ENCODE peak calls at places on chromosomes 5 and 9, in five cellular contexts. One of them, this sample, is unnamed.
A peak's percentile ranks its signal among the peaks of the same experiment; 100 is the strongest.

GRCh38 chr5:151475378-151475777 is 28.0 kb downstream of the SLC36A1 start:
- DNase-seq in Calu3: no peak
- DNase-seq in foreskin fibroblast: no peak
- DNase-seq in B cell: no peak
- DNase-seq in CD4-positive, alpha-beta T cell: no peak
- DNase-seq in this sample: no peak

GRCh38 chr5:1420211-1421195 is 24.7 kb downstream of the SLC6A3 start:
- DNase-seq in B cell: no peak
- DNase-seq in Calu3: no peak
- DNase-seq in CD4-positive, alpha-beta T cell: no peak
- DNase-seq in foreskin fibroblast: no peak
- DNase-seq in this sample: no peak

GRCh38 chr5:320524-321232 is 836 bp upstream of the AHRR start:
- DNase-seq in CD4-positive, alpha-beta T cell: no peak
- DNase-seq in Calu3: no peak
- DNase-seq in foreskin fibroblast: no peak
- DNase-seq in B cell: no peak
- DNase-seq in this sample: no peak

GRCh38 chr5:96595300-96596090 is 66.7 kb upstream of the CAST start:
- DNase-seq in CD4-positive, alpha-beta T cell: no peak
- DNase-seq in Calu3: peak; percentile 38
- DNase-seq in foreskin fibroblast: no peak
- DNase-seq in B cell: no peak
- DNase-seq in this sample: no peak

GRCh38 chr9:135479469-135480052 is at the start of gene PPP1R26:
- DNase-seq in B cell: peak; percentile 27
- DNase-seq in Calu3: peak; percentile 54
- DNase-seq in CD4-positive, alpha-beta T cell: no peak
- DNase-seq in foreskin fibroblast: no peak
- DNase-seq in this sample: no peak

GRCh38 chr5:10366310-10367297 is 13.1 kb downstream of the MARCHF6 start:
- DNase-seq in Calu3: peak; percentile 68
- DNase-seq in CD4-positive, alpha-beta T cell: no peak
- DNase-seq in foreskin fibroblast: peak; percentile 64
- DNase-seq in B cell: no peak
- DNase-seq in this sample: peak; percentile 63

GRCh38 chr5:72425995-72426394 is 81.2 kb downstream of the ZNF366 start:
- DNase-seq in B cell: no peak
- DNase-seq in Calu3: no peak
- DNase-seq in CD4-positive, alpha-beta T cell: no peak
- DNase-seq in foreskin fibroblast: no peak
- DNase-seq in this sample: no peak

GRCh38 chr9:128121466-128121810 is 6.1 kb downstream of the PTGES2 start:
- DNase-seq in Calu3: no peak
- DNase-seq in CD4-positive, alpha-beta T cell: no peak
- DNase-seq in B cell: no peak
- DNase-seq in foreskin fibroblast: no peak
- DNase-seq in this sample: no peak

GRCh38 chr5:141870871-141871270 is 7.3 kb downstream of the PCDH1 start:
- DNase-seq in CD4-positive, alpha-beta T cell: no peak
- DNase-seq in foreskin fibroblast: no peak
- DNase-seq in B cell: no peak
- DNase-seq in Calu3: peak; percentile 60
- DNase-seq in this sample: no peak

GRCh38 chr5:77318060-77318459 is 107.6 kb downstream of the PDE8B start:
- DNase-seq in B cell: no peak
- DNase-seq in Calu3: no peak
- DNase-seq in foreskin fibroblast: no peak
- DNase-seq in CD4-positive, alpha-beta T cell: no peak
- DNase-seq in this sample: no peak

GRCh38 chr5:32506809-32507208 is 62.3 kb upstream of the ZFR start:
- DNase-seq in CD4-positive, alpha-beta T cell: no peak
- DNase-seq in B cell: no peak
- DNase-seq in Calu3: no peak
- DNase-seq in foreskin fibroblast: peak; percentile 88
- DNase-seq in this sample: peak; percentile 88

DNA sequence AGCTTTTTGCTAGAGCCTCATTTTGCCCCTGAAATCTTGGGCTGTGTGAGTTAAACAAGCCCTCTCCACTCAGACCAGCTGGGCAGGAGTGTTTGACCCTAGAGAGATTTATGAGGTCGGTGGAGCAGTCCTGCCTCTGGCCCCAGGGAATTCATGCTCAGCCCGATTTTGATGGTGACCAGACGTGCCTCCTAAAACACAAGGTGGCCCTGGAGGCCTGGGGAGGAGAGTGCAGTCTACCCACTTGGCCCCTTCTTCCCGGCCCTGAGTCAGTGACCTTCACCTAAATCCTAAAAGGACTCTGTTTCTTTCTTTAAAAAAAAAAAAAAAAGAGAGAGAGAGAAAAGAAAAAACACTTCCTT is 86.6 kb upstream of the SAP30L start:
- DNase-seq in foreskin fibroblast: no peak
- DNase-seq in Calu3: no peak
- DNase-seq in B cell: no peak
- DNase-seq in CD4-positive, alpha-beta T cell: no peak
- DNase-seq in this sample: no peak
- TF ChIP-seq CTCF in foreskin fibroblast: no peak
- TF ChIP-seq CTCF in Calu3: no peak
- TF ChIP-seq CTCF in B cell: no peak
- TF ChIP-seq CTCF in CD4-positive, alpha-beta T cell: no peak
- TF ChIP-seq CTCF in this sample: no peak

GRCh38 chr9:108270041-108270440 is 585.7 kb downstream of the ACTL7B start:
- DNase-seq in Calu3: no peak
- DNase-seq in CD4-positive, alpha-beta T cell: no peak
- DNase-seq in foreskin fibroblast: no peak
- DNase-seq in B cell: no peak
- DNase-seq in this sample: peak; percentile 6

GRCh38 chr9:108271236-108271635 is 584.5 kb downstream of the ACTL7B start:
- DNase-seq in B cell: no peak
- DNase-seq in foreskin fibroblast: no peak
- DNase-seq in CD4-positive, alpha-beta T cell: no peak
- DNase-seq in Calu3: no peak
- DNase-seq in this sample: no peak

GRCh38 chr9:108273988-108274387 is 581.8 kb downstream of the ACTL7B start:
- DNase-seq in foreskin fibroblast: no peak
- DNase-seq in Calu3: no peak
- DNase-seq in B cell: no peak
- DNase-seq in CD4-positive, alpha-beta T cell: no peak
- DNase-seq in this sample: no peak

GRCh38 chr9:108271646-108272349 is 584.0 kb downstream of the ACTL7B start:
- DNase-seq in Calu3: peak; percentile 34
- DNase-seq in foreskin fibroblast: peak; percentile 70
- DNase-seq in B cell: no peak
- DNase-seq in CD4-positive, alpha-beta T cell: no peak
- DNase-seq in this sample: peak; percentile 52

DNA sequence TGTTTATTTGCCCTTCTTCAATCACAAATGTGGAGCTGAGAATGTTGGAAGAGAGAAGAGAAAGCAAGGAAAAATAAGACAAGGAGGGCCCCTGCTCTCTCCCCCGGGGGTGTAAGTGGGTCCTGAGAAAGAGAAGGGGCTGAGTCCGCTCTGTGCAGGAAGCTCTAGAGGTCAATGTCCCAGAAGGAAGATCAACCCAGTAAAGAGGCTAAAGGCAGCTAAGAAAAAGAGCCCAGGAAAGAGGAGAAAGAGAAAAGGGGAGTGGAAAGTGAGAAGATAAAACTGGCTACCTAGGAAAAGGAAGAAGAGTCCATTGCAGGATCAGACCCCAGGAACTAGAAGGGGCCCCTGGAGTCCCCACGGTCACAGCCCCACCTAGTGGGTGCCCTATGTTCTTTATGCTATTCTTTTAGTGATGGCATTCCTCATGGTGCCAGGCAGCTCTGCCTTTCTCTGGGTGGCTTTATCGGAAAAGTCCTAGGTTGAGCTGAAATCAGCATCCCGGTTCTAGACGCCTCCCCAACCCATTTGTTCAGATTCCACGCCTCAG is 583.4 kb downstream of the ACTL7B start:
- DNase-seq in B cell: no peak
- DNase-seq in CD4-positive, alpha-beta T cell: no peak
- DNase-seq in Calu3: peak; percentile 66
- DNase-seq in foreskin fibroblast: peak; percentile 50
- DNase-seq in this sample: no peak
- TF ChIP-seq CTCF in B cell: peak; percentile 28
- TF ChIP-seq CTCF in CD4-positive, alpha-beta T cell: no peak
- TF ChIP-seq CTCF in Calu3: peak; percentile 49
- TF ChIP-seq CTCF in foreskin fibroblast: peak; percentile 43
- TF ChIP-seq CTCF in this sample: peak; percentile 70

GRCh38 chr5:147750065-147750464 is 32.5 kb downstream of the JAKMIP2 start:
- DNase-seq in foreskin fibroblast: no peak
- DNase-seq in Calu3: no peak
- DNase-seq in CD4-positive, alpha-beta T cell: no peak
- DNase-seq in B cell: no peak
- DNase-seq in this sample: no peak

GRCh38 chr5:147743012-147743411 is 39.5 kb downstream of the JAKMIP2 start:
- DNase-seq in foreskin fibroblast: no peak
- DNase-seq in Calu3: no peak
- DNase-seq in CD4-positive, alpha-beta T cell: no peak
- DNase-seq in B cell: no peak
- DNase-seq in this sample: no peak

GRCh38 chr5:147748590-147748989 is 33.9 kb downstream of the JAKMIP2 start:
- DNase-seq in foreskin fibroblast: no peak
- DNase-seq in B cell: no peak
- DNase-seq in Calu3: no peak
- DNase-seq in CD4-positive, alpha-beta T cell: no peak
- DNase-seq in this sample: no peak

GRCh38 chr5:147743686-147744332 is 38.7 kb downstream of the JAKMIP2 start:
- DNase-seq in B cell: no peak
- DNase-seq in foreskin fibroblast: no peak
- DNase-seq in CD4-positive, alpha-beta T cell: no peak
- DNase-seq in Calu3: no peak
- DNase-seq in this sample: no peak

GRCh38 chr5:147746986-147747385 is 35.5 kb downstream of the JAKMIP2 start:
- DNase-seq in foreskin fibroblast: no peak
- DNase-seq in Calu3: no peak
- DNase-seq in CD4-positive, alpha-beta T cell: no peak
- DNase-seq in B cell: no peak
- DNase-seq in this sample: no peak
- TF ChIP-seq CTCF in foreskin fibroblast: no peak
- TF ChIP-seq CTCF in Calu3: no peak
- TF ChIP-seq CTCF in CD4-positive, alpha-beta T cell: no peak
- TF ChIP-seq CTCF in B cell: no peak
- TF ChIP-seq CTCF in this sample: no peak

DNA sequence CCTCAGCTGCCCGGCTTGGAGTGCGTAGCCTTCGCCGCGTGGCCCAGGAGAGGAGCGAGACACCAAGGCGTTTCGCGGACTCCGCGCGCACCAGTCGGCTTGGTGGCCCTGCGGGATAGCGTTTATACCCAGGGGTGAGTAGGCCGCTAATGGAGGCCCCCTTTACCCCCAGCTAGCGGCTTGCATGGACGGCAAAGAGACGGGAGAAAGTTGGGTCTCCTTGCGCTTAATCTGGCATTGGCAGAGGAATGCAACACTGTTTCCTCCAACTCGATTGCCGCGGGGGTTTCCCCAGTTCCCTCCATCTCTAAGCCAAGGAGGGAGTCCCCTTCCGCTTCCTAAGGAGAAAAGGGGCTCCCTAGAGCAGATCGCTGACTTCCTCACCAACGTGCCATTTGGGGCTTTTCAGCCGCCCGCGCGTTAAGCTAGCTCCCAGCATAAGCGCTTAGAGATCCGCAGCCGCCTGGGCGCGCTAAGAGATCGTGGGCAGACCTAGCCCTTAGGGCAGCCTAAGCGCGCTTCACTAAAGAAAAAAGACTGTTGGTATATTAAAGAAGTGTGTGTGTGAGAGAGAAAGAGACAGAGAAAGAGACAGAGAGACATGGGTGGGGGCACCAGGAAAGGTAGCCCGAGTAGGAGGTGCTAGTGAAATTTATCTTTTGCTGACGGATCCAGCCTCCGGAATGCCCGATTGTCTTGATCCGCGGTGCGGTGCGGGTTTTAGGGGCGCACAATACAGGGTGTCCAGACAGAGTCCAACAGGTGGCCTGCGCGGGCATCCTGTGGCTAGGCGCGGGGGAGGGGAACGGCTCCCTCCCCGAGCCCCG is 597.9 kb upstream of the SGCD start:
- DNase-seq in B cell: no peak
- DNase-seq in CD4-positive, alpha-beta T cell: no peak
- DNase-seq in Calu3: no peak
- DNase-seq in foreskin fibroblast: no peak
- DNase-seq in this sample: no peak
- TF ChIP-seq CTCF in B cell: no peak
- TF ChIP-seq CTCF in CD4-positive, alpha-beta T cell: no peak
- TF ChIP-seq CTCF in Calu3: no peak
- TF ChIP-seq CTCF in foreskin fibroblast: no peak
- TF ChIP-seq CTCF in this sample: no peak

GRCh38 chr9:23693374-23693773 is 132.7 kb downstream of the ELAVL2 start:
- DNase-seq in CD4-positive, alpha-beta T cell: no peak
- DNase-seq in foreskin fibroblast: no peak
- DNase-seq in Calu3: no peak
- DNase-seq in B cell: no peak
- DNase-seq in this sample: no peak
- TF ChIP-seq CTCF in CD4-positive, alpha-beta T cell: no peak
- TF ChIP-seq CTCF in foreskin fibroblast: no peak
- TF ChIP-seq CTCF in Calu3: no peak
- TF ChIP-seq CTCF in B cell: no peak
- TF ChIP-seq CTCF in this sample: no peak

GRCh38 chr9:133782157-133783130 is 44.3 kb upstream of the SARDH start:
- DNase-seq in CD4-positive, alpha-beta T cell: peak; percentile 52
- DNase-seq in foreskin fibroblast: peak; percentile 45
- DNase-seq in B cell: peak; percentile 83
- DNase-seq in Calu3: peak; percentile 74
- DNase-seq in this sample: peak; percentile 40
- TF ChIP-seq CTCF in CD4-positive, alpha-beta T cell: peak; percentile 77
- TF ChIP-seq CTCF in foreskin fibroblast: peak; percentile 84
- TF ChIP-seq CTCF in B cell: peak; percentile 85
- TF ChIP-seq CTCF in Calu3: peak; percentile 40
- TF ChIP-seq CTCF in this sample: peak; percentile 90

DNA sequence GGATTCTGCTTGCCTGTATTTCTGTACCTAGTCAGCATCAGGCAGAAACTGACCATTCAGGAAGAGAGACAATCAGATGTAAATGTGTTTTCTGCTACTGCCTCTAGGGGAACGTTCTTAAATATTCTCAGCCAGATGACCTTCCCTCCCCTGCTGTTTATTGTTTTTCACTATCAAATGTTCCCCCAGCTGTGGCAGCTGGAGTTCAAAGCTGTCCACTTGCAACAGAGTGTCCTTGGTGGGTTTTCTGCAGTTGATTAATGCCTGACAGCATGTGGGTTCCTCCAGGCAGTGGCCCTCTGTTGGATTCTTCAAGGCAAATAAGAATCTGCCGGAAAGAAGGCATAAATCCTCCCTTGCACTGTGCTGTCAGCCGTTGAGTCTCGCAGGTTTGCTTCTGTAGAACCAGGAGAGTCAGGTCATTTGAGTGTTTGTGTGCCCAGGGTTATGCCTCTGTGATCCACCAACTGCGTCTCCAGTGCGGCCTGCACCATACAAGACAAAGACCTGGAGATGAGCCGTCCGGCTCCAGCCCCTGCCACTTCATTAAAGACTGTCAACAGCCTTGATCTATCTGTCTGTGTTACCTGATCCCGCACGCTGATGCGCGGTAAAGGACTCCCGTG is 203.4 kb downstream of the GADD45G start:
- DNase-seq in Calu3: no peak
- DNase-seq in CD4-positive, alpha-beta T cell: no peak
- DNase-seq in foreskin fibroblast: no peak
- DNase-seq in B cell: no peak
- DNase-seq in this sample: no peak
- TF ChIP-seq CTCF in Calu3: no peak
- TF ChIP-seq CTCF in CD4-positive, alpha-beta T cell: no peak
- TF ChIP-seq CTCF in foreskin fibroblast: no peak
- TF ChIP-seq CTCF in B cell: no peak
- TF ChIP-seq CTCF in this sample: no peak

This sample was measured in HFFc6.